ENCODE peak calls at places on chromosomes 13 and 19, in four cellular contexts. C is tibial nerve, K is dorsolateral prefrontal cortex, L is cardiac fibroblast. V is an unnamed sample.

GRCh38 chr19:29303707-29304090 is 90.7 kb upstream of the UQCRFS1 start:
- DNase-seq in C (no peak), K (no peak), L (no peak), V (no peak)

GRCh38 chr13:40130871-40131636 is 475.6 kb downstream of the COG6 start:
- DNase-seq in C (no peak), K (no peak), L (peak), V (no peak)

GRCh38 chr19:38394488-38394887 is 6.0 kb downstream of the SPRED3 start:
- DNase-seq in C (no peak), K (no peak), L (no peak), V (peak)

GRCh38 chr19:38003427-38004099 is 96.6 kb downstream of the SIPA1L3 start:
- DNase-seq in C (peak), K (peak), L (peak), V (peak)

GRCh38 chr13:97434417-97435296 is 688 bp downstream of the RAP2A start:
- DNase-seq in C (peak), K (peak), L (peak), V (peak)

GRCh38 chr13:113275387-113275786 is 21.7 kb upstream of the LAMP1 start:
- DNase-seq in C (no peak), K (no peak), L (peak), V (peak)

GRCh38 chr13:38577048-38577447 is 109.8 kb upstream of the FREM2 start:
- DNase-seq in C (no peak), K (no peak), L (no peak), V (no peak)

GRCh38 chr13:112066624-112067004 is 335 bp upstream of the SOX1 start:
- DNase-seq in C (no peak), K (peak), L (no peak), V (peak)

GRCh38 chr13:23680836-23681235 is 110.6 kb downstream of the TNFRSF19 start:
- DNase-seq in C (no peak), K (no peak), L (no peak), V (no peak)

GRCh38 chr19:2711175-2711936 is 8.9 kb upstream of the GNG7 start:
- DNase-seq in C (no peak), K (no peak), L (peak), V (no peak)

GRCh38 chr19:6228523-6229215 is 51.1 kb downstream of the MLLT1 start:
- DNase-seq in C (no peak), K (peak), L (no peak), V (no peak)

GRCh38 chr13:21528616-21529015 is 69.5 kb upstream of the ZDHHC20 start:
- DNase-seq in C (no peak), K (no peak), L (peak), V (no peak)

GRCh38 chr13:59730026-59730425 is 433.7 kb downstream of the DIAPH3 start:
- DNase-seq in C (no peak), K (no peak), L (peak), V (no peak)

GRCh38 chr19:16096281-16096855 is 15.3 kb upstream of the RAB8A start:
- DNase-seq in C (no peak), K (no peak), L (peak), V (no peak)

GRCh38 chr13:25468330-25469178 is 96.8 kb downstream of the ATP8A2 start:
- DNase-seq in C (no peak), K (peak), L (no peak), V (peak)

GRCh38 chr19:55146078-55146647 is 2.8 kb downstream of the TNNT1 start:
- DNase-seq in C (no peak), K (no peak), L (peak), V (no peak)

GRCh38 chr13:110925023-110925608 is 10.2 kb upstream of the ANKRD10 start:
- DNase-seq in C (no peak), K (no peak), L (peak), V (no peak)

GRCh38 chr13:95295026-95295425 is 6.2 kb downstream of the ABCC4 start:
- DNase-seq in C (no peak), K (no peak), L (peak), V (no peak)

GRCh38 chr13:23359882-23360281 is 73.6 kb downstream of the SACS start:
- DNase-seq in C (no peak), K (no peak), L (no peak), V (no peak)

GRCh38 chr19:17755977-17756670 is 4.8 kb downstream of the FCHO1 start:
- DNase-seq in C (no peak), K (peak), L (peak), V (peak)

GRCh38 chr13:76937416-76937815 is 10.9 kb upstream of the ACOD1 start:
- DNase-seq in C (no peak), K (no peak), L (peak), V (no peak)

GRCh38 chr13:23348270-23349126 is 85.0 kb downstream of the SACS start:
- DNase-seq in C (no peak), K (no peak), L (peak), V (no peak)

GRCh38 chr13:107035186-107035585 is 467.2 kb upstream of the ARGLU1 start:
- DNase-seq in C (no peak), K (no peak), L (no peak), V (no peak)

GRCh38 chr13:79989251-79989661 is 351.7 kb downstream of the SPRY2 start:
- DNase-seq in C (no peak), K (no peak), L (peak), V (no peak)

GRCh38 chr13:41494202-41494601 is 36.9 kb downstream of the RGCC start:
- DNase-seq in C (no peak), K (no peak), L (peak), V (no peak)

GRCh38 chr19:10007811-10008211 is 2.5 kb downstream of the COL5A3 start:
- DNase-seq in C (peak), K (no peak), L (peak), V (no peak)

GRCh38 chr19:4428326-4428975 is 26.0 kb downstream of the CHAF1A start:
- DNase-seq in C (no peak), K (no peak), L (no peak), V (no peak)

GRCh38 chr19:50893047-50893737 is 18.0 kb downstream of the KLK4 start:
- DNase-seq in C (no peak), K (no peak), L (no peak), V (no peak)
- TF ChIP-seq CTCF in C (no peak), K (no peak), L (no peak), V (no peak)

GRCh38 chr19:14089412-14089661 is 1.2 kb downstream of the SAMD1 start:
- DNase-seq in C (peak), K (no peak), L (peak), V (no peak)

GRCh38 chr19:14090509-14091085 is at the start of gene SAMD1:
- DNase-seq in C (peak), K (peak), L (peak), V (peak)

GRCh38 chr19:14089662-14090508 is 666 bp downstream of the SAMD1 start:
- DNase-seq in C (peak), K (peak), L (peak), V (peak)

GRCh38 chr19:14091885-14092462 is 1.4 kb upstream of the SAMD1 start:
- DNase-seq in C (no peak), K (no peak), L (no peak), V (no peak)

GRCh38 chr19:14091086-14091884 is 734 bp upstream of the SAMD1 start:
- DNase-seq in C (peak), K (peak), L (peak), V (peak)
- TF ChIP-seq CTCF in C (peak), K (peak), L (peak), V (peak)

GRCh38 chr19:11342429-11342828 is 3.0 kb upstream of the RAB3D start:
- DNase-seq in C (no peak), K (no peak), L (no peak), V (no peak)

GRCh38 chr19:11345122-11345752 is 831 bp downstream of the TMEM205 start:
- DNase-seq in C (no peak), K (no peak), L (no peak), V (no peak)

GRCh38 chr19:11347546-11347945 is 1.2 kb downstream of the CCDC159 start:
- DNase-seq in C (no peak), K (no peak), L (no peak), V (no peak)

GRCh38 chr19:11349171-11349570 is 2.9 kb downstream of the CCDC159 start:
- DNase-seq in C (no peak), K (no peak), L (no peak), V (no peak)

GRCh38 chr19:11346104-11346940 is at the start of the genes CCDC159 and TMEM205:
- DNase-seq in C (peak), K (peak), L (peak), V (peak)
- TF ChIP-seq CTCF in C (no peak), K (peak), L (no peak), V (no peak)

GRCh38 chr19:31232220-31232619 is 117.0 kb downstream of the TSHZ3 start:
- DNase-seq in C (no peak), K (no peak), L (peak), V (no peak)
- TF ChIP-seq CTCF in C (no peak), K (no peak), L (no peak), V (no peak)

GRCh38 chr19:11204076-11204602 is 6.8 kb upstream of the KANK2 start:
- DNase-seq in C (no peak), K (no peak), L (no peak), V (no peak)
- TF ChIP-seq CTCF in C (no peak), K (no peak), L (no peak), V (no peak)

GRCh38 chr19:11551603-11552235 is 7.3 kb downstream of the ELOF1 start:
- DNase-seq in C (no peak), K (no peak), L (peak), V (peak)
- TF ChIP-seq CTCF in C (no peak), K (no peak), L (peak), V (peak)